ENCODE peak calls at places on chromosomes 12 and 14, in five cellular contexts. C, Z, X, Q and L are unnamed samples.

GRCh38 chr12:56165369-56165768 is 7.2 kb downstream of the MYL6 start:
- DNase-seq in X (no peak), C (no peak), Z (no peak), Q (no peak), L (no peak)

GRCh38 chr12:110201995-110202394 is 77.8 kb downstream of the IFT81 start:
- DNase-seq in C (no peak), Q (no peak), Z (no peak), X (no peak), L (no peak)

GRCh38 chr12:12661086-12661485 is 34.9 kb downstream of the GPR19 start:
- DNase-seq in Z (no peak), X (no peak), Q (no peak), C (no peak), L (no peak)

GRCh38 chr14:48333221-48333910 is 658.0 kb upstream of the MDGA2 start:
- DNase-seq in C (no peak), Q (no peak), X (no peak), Z (no peak), L (no peak)

GRCh38 chr14:64704145-64704742 is at the start of gene PLEKHG3:
- DNase-seq in C (peak; percentile 80), Z (peak; percentile 83), X (peak; percentile 95), Q (peak; percentile 84), L (peak; percentile 80)

GRCh38 chr14:105537580-105538474 is 11.4 kb downstream of the TMEM121 start:
- DNase-seq in Q (peak; percentile 72), C (peak; percentile 54), X (peak; percentile 32), Z (peak; percentile 74), L (peak; percentile 74)

GRCh38 chr12:89082354-89082753 is 269.9 kb downstream of the DUSP6 start:
- DNase-seq in X (no peak), Z (no peak), Q (no peak), C (no peak), L (no peak)

GRCh38 chr12:90888316-90888715 is 66.7 kb downstream of the CCER1 start:
- DNase-seq in C (no peak), Z (no peak), X (no peak), Q (no peak), L (no peak)

GRCh38 chr14:58812050-58812690 is 174.4 kb downstream of the DACT1 start:
- DNase-seq in C (no peak), Q (no peak), X (no peak), Z (no peak), L (no peak)

GRCh38 chr14:55430024-55430690 is 10.3 kb downstream of the TBPL2 start:
- DNase-seq in C (peak; percentile 51), Z (no peak), Q (peak; percentile 36), X (peak; percentile 87), L (peak; percentile 46)

GRCh38 chr12:28500373-28501024 is 310.2 kb downstream of the CCDC91 start:
- DNase-seq in X (no peak), Z (no peak), Q (no peak), C (no peak), L (no peak)

GRCh38 chr14:52987042-52987441 is 36.2 kb upstream of the FERMT2 start:
- DNase-seq in Q (no peak), C (no peak), X (no peak), Z (no peak), L (no peak)

GRCh38 chr12:47527816-47528215 is 178.0 kb downstream of the RPAP3 start:
- DNase-seq in Q (no peak), Z (no peak), X (peak; percentile 28), C (no peak), L (no peak)

GRCh38 chr12:92041742-92042141 is 103.9 kb downstream of the BTG1 start:
- DNase-seq in Z (no peak), Q (no peak), X (no peak), C (no peak), L (no peak)

GRCh38 chr12:105330938-105331804 is 680 bp downstream of the C12orf75 start:
- DNase-seq in C (peak; percentile 7), X (peak; percentile 68), Z (peak; percentile 66), Q (peak; percentile 23), L (peak; percentile 50)

GRCh38 chr12:123149828-123150272 is 1.0 kb downstream of the PITPNM2 start:
- DNase-seq in Q (peak; percentile 19), X (no peak), C (peak; percentile 16), Z (no peak), L (peak; percentile 45)

GRCh38 chr12:69241444-69242092 is 2.2 kb downstream of the CPSF6 start:
- DNase-seq in C (no peak), Q (no peak), X (no peak), Z (no peak), L (no peak)

GRCh38 chr12:89356069-89356665 is 3.9 kb upstream of the DUSP6 start:
- DNase-seq in Z (no peak), Q (no peak), X (no peak), C (no peak), L (no peak)

GRCh38 chr14:31933716-31934115 is 143.4 kb upstream of the ARHGAP5 start:
- DNase-seq in C (no peak), X (no peak), Q (no peak), Z (no peak), L (no peak)

GRCh38 chr14:104111301-104112112 is 26.0 kb downstream of the ASPG start:
- DNase-seq in Q (no peak), X (no peak), Z (peak; percentile 55), C (no peak), L (no peak)

GRCh38 chr12:32698285-32698684 is 19.2 kb downstream of the DNM1L start:
- DNase-seq in Q (no peak), Z (no peak), C (no peak), X (no peak), L (no peak)

GRCh38 chr12:116384629-116385485 is 107.4 kb upstream of the MED13L start:
- DNase-seq in X (no peak), Q (no peak), Z (no peak), C (no peak), L (no peak)

GRCh38 chr12:116381240-116381743 is 103.8 kb upstream of the MED13L start:
- DNase-seq in X (no peak), Z (no peak), C (no peak), Q (no peak), L (no peak)

GRCh38 chr12:116381744-116382455 is 104.4 kb upstream of the MED13L start:
- DNase-seq in Q (no peak), C (no peak), X (peak; percentile 62), Z (no peak), L (no peak)

GRCh38 chr12:116384175-116384574 is 106.7 kb upstream of the MED13L start:
- DNase-seq in Q (no peak), C (no peak), X (no peak), Z (no peak), L (no peak)

DNA sequence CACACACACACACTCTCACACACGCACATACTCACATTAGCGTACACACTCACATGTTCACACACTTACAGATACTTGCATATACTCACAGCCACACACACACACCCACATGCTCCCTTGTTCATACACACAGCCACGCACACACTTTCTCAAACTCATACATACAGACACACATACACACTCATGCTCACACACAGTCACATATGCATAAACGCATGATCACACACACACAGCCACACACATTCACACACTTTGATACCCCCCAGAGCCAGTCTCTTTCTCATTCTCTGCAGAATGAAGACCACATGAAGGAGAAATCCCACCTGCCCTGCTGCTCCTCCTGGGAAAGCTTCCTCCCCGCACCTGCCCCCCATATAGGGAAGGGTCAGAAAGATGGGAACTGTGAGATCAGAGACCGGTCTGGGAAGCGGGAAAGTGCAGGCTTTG is 105.0 kb upstream of the MED13L start:
- DNase-seq in Z (no peak), C (no peak), X (no peak), Q (no peak), L (no peak)
- H3K4me3 ChIP-seq in Z (no peak overlapping the region), C (no peak overlapping the region), X (no peak overlapping the region), Q (no peak overlapping the region), L (no peak overlapping the region)

DNA sequence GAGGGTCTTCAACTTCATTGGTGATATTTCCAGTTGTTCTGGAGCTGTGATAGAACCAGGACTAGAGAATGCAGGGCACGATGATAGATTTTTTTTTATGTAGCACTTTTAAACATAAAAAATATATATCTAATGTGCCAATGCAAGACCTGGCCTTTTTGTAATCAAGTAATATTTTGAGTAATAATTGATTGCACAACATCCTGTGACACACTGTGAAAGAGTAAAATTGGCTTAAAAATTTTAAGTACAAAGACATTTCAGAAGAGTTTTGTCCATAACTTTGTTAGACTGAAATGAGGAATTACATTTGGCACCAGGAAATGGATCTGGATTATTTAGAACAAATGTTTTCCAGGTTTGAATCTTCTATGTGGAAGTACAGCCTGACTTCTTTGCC is 22.1 kb downstream of the PRKCH start:
- DNase-seq in Q (no peak), Z (no peak), C (no peak), X (no peak), L (no peak)
- H3K4me1 ChIP-seq in Q (no peaks in the 10 kb centered on the region), Z (peaks cover 75% of the 10 kb centered on the region), C (peaks cover 33% of the 10 kb centered on the region), X (no peaks in the 10 kb centered on the region), L (no peaks in the 10 kb centered on the region)

GRCh38 chr12:116571089-116571488 is 11.9 kb downstream of the MAP1LC3B2 start:
- DNase-seq in X (no peak), Z (no peak), C (no peak), Q (no peak), L (no peak)
- H3K4me3 ChIP-seq in X (no peak overlapping the region), Z (no peak overlapping the region), C (no peak overlapping the region), Q (no peak overlapping the region), L (no peak overlapping the region)

DNA sequence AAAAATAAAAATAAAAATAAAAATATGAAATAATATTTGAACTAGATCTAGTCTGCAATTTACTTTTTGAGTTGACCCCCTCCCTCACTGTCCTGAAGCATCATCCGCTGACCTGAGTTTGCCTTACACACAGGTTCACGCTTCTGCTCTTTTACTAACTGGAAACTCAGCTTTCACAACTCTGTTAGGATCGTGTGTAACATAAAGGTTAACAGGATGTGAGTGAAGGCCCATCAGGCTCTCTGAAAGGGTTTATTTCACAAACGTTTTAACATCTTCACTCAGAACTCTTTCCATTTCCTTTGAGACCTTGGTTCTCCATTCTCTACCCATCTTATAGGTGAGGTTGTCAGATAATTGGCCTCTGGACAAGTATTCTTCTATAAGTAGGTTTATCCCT is 191.4 kb downstream of the FOXN3 start:
- DNase-seq in X (no peak), Z (no peak), Q (no peak), C (no peak), L (no peak)
- H3K4me1 ChIP-seq in X (peaks cover 9% of the 10 kb centered on the region), Z (peaks cover 39% of the 10 kb centered on the region), Q (peaks cover 4% of the 10 kb centered on the region), C (peaks cover 35% of the 10 kb centered on the region), L (peaks cover 25% of the 10 kb centered on the region)

GRCh38 chr12:84131076-84131475 is 781.5 kb downstream of the SLC6A15 start:
- DNase-seq in Q (no peak), Z (no peak), C (no peak), X (no peak), L (no peak)

GRCh38 chr12:84124211-84124610 is 788.4 kb downstream of the SLC6A15 start:
- DNase-seq in C (no peak), Z (no peak), Q (no peak), X (no peak), L (no peak)

DNA sequence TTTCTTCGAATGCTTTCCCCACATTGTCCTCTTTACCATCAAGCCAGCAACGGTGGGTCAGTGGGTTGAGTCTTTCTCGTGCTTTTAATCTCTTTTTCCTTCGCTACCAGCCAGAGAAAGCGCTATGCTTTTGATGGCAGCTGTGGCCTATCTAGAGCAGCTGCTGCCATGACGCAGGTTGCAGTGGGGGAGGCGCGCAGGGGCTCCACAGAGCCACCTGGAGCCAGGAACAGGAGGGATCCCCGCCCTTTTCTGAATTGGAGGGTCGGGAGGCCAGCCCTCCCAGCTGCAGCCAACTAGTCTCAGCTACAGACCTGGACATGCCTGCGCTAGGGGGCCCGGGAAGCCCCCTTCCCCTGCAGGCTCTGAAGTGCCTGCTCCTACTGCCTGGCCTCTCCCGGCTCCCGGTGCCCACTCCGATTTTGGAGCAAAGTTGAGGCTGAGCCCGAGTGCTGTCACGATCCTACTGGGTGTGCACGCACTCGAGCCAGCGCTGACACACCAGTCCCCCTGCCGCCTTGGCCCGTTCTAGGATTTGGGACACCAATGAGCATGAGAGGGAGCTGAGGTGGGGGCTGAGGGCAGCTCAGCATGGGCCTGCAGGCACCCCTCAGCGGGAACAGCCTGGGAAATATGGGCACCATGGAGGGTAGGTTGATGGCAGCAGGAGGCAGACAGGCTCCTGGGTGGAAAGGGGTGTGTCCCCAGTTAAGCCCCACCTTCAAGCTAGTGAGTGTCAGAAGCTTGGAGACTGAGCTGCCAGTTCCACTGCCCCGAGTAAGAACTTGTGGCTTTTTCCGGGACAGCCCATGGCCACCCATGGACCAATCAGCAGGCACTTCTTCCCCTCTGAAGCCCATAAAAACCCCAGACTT is 784.2 kb downstream of the SLC6A15 start:
- DNase-seq in X (no peak), Z (no peak), Q (no peak), C (no peak), L (no peak)
- H3K4me3 ChIP-seq in X (no peak overlapping the region), Z (no peak overlapping the region), Q (no peak overlapping the region), C (no peak overlapping the region), L (peak overlapping the region; percentile 11)